ENCODE peak calls at places on chromosomes 1 and 21, in ten cellular contexts. V, M, E, K, B, O, Q, S, F and L are unnamed samples.

GRCh38 chr1:3403388-3404179 is 50.9 kb upstream of the ARHGEF16 start:
- ATAC-seq in S (no peak), V (no peak), M (no peak), B (no peak), K (peak), O (no peak), Q (no peak), F (no peak), E (no peak), L (no peak)

GRCh38 chr1:217274927-217275616 is 355.8 kb downstream of the GPATCH2 start:
- ATAC-seq in V (no peak), S (no peak), K (no peak), M (no peak), O (no peak), E (peak), F (no peak), Q (no peak), B (no peak), L (no peak)

GRCh38 chr21:31133243-31133830 is 95.1 kb upstream of the KRTAP19-8 start:
- ATAC-seq in M (peak), Q (no peak), B (no peak), S (peak), E (no peak), O (peak), F (no peak), V (no peak), K (no peak), L (no peak)

GRCh38 chr1:30008372-30008997 is 714.9 kb downstream of the MATN1 start:
- ATAC-seq in Q (no peak), F (no peak), O (no peak), M (no peak), S (no peak), V (no peak), B (no peak), E (no peak), K (no peak), L (no peak)

GRCh38 chr1:1356796-1357401 is 1.5 kb downstream of the MXRA8 start:
- ATAC-seq in S (no peak), Q (peak), M (no peak), F (no peak), B (no peak), K (no peak), V (no peak), O (no peak), E (no peak), L (no peak)

GRCh38 chr1:177660188-177660587 is 309.7 kb downstream of the SEC16B start:
- ATAC-seq in Q (no peak), V (no peak), M (no peak), K (no peak), S (no peak), O (no peak), E (no peak), B (no peak), F (no peak), L (no peak)

GRCh38 chr21:27429612-27430361 is 462.9 kb upstream of the ADAMTS5 start:
- ATAC-seq in O (no peak), S (no peak), K (no peak), V (peak), Q (peak), E (peak), F (peak), B (peak), M (no peak), L (no peak)

GRCh38 chr1:92447976-92448375 is 38.7 kb downstream of the GFI1 start:
- ATAC-seq in K (no peak), V (no peak), B (no peak), O (no peak), S (no peak), M (no peak), Q (no peak), F (no peak), E (no peak), L (no peak)

GRCh38 chr21:16992448-16992847 is 520.4 kb upstream of the CXADR start:
- ATAC-seq in Q (no peak), K (no peak), B (no peak), M (no peak), O (no peak), E (no peak), S (no peak), F (no peak), V (no peak), L (no peak)

GRCh38 chr1:94863297-94863911 is 43.2 kb downstream of the SLC44A3 start:
- ATAC-seq in M (no peak), V (peak), E (peak), B (peak), Q (peak), F (peak), K (no peak), O (no peak), S (no peak), L (peak)

GRCh38 chr1:243254233-243254926 is 701 bp downstream of the CEP170 start:
- ATAC-seq in V (peak), B (peak), F (peak), S (peak), M (peak), O (peak), E (peak), K (peak), Q (peak), L (no peak)

GRCh38 chr1:3654549-3655281 is 2.4 kb downstream of the TP73 start:
- ATAC-seq in K (no peak), M (no peak), E (no peak), V (peak), F (no peak), O (no peak), Q (no peak), S (no peak), B (peak), L (no peak)

GRCh38 chr1:117284408-117285215 is 73.9 kb upstream of the VTCN1 start:
- ATAC-seq in K (peak), B (peak), Q (peak), S (no peak), E (peak), O (no peak), V (peak), M (no peak), F (no peak), L (no peak)

GRCh38 chr21:33844104-33844889 is 71.3 kb downstream of the ATP5PO start:
- ATAC-seq in F (peak), M (no peak), E (peak), K (no peak), Q (no peak), B (peak), V (peak), O (no peak), S (no peak), L (no peak)

GRCh38 chr1:56137090-56137489 is 442.3 kb downstream of the PLPP3 start:
- ATAC-seq in Q (no peak), B (no peak), K (no peak), S (no peak), F (no peak), M (no peak), O (no peak), V (no peak), E (peak), L (peak)

GRCh38 chr1:40630488-40631223 is 34.8 kb downstream of the RIMS3 start:
- ATAC-seq in S (no peak), O (no peak), E (peak), B (peak), V (no peak), Q (peak), M (no peak), K (peak), F (no peak), L (no peak)

GRCh38 chr21:32734214-32734613 is 6.4 kb upstream of the SYNJ1 start:
- ATAC-seq in S (no peak), Q (no peak), B (no peak), O (no peak), M (no peak), F (no peak), K (no peak), E (no peak), V (no peak), L (no peak)